ENCODE peak calls at places on chromosomes 2 and 18, in nine cellular contexts. One of them, this sample, is unnamed.

GRCh38 chr2:118509319-118510016 is 338.0 kb downstream of the EN1 start:
- DNase-seq in MM.1S: no peak
- DNase-seq in right cardiac atrium: no peak
- DNase-seq in K562: no peak
- DNase-seq in astrocyte of the spinal cord: no peak
- DNase-seq in fibroblast of pulmonary artery: no peak
- DNase-seq in mesendoderm: no peak
- DNase-seq in bronchial epithelial cell: no peak
- DNase-seq in naive thymus-derived CD4-positive, alpha-beta T cell: no peak
- DNase-seq in this sample: no peak

GRCh38 chr2:197705912-197706838 is 1.0 kb downstream of the MARS2 start:
- DNase-seq in mesendoderm: peak; percentile 50
- DNase-seq in bronchial epithelial cell: no peak
- DNase-seq in astrocyte of the spinal cord: no peak
- DNase-seq in naive thymus-derived CD4-positive, alpha-beta T cell: no peak
- DNase-seq in fibroblast of pulmonary artery: no peak
- DNase-seq in MM.1S: peak; percentile 34
- DNase-seq in K562: no peak
- DNase-seq in right cardiac atrium: peak; percentile 39
- DNase-seq in this sample: no peak

GRCh38 chr2:182170341-182170740 is 184.7 kb downstream of the PPP1R1C start:
- DNase-seq in bronchial epithelial cell: no peak
- DNase-seq in naive thymus-derived CD4-positive, alpha-beta T cell: no peak
- DNase-seq in mesendoderm: no peak
- DNase-seq in astrocyte of the spinal cord: no peak
- DNase-seq in MM.1S: peak; percentile 52
- DNase-seq in fibroblast of pulmonary artery: no peak
- DNase-seq in right cardiac atrium: no peak
- DNase-seq in K562: no peak
- DNase-seq in this sample: no peak

GRCh38 chr2:20472569-20472968 is 25.7 kb downstream of the RHOB start:
- DNase-seq in bronchial epithelial cell: no peak
- DNase-seq in astrocyte of the spinal cord: no peak
- DNase-seq in naive thymus-derived CD4-positive, alpha-beta T cell: no peak
- DNase-seq in fibroblast of pulmonary artery: no peak
- DNase-seq in mesendoderm: no peak
- DNase-seq in MM.1S: no peak
- DNase-seq in right cardiac atrium: no peak
- DNase-seq in K562: no peak
- DNase-seq in this sample: no peak

GRCh38 chr2:86703704-86704370 is 16.3 kb upstream of the RMND5A start:
- DNase-seq in MM.1S: no peak
- DNase-seq in naive thymus-derived CD4-positive, alpha-beta T cell: no peak
- DNase-seq in bronchial epithelial cell: peak; percentile 92
- DNase-seq in K562: no peak
- DNase-seq in mesendoderm: no peak
- DNase-seq in fibroblast of pulmonary artery: peak; percentile 59
- DNase-seq in right cardiac atrium: no peak
- DNase-seq in astrocyte of the spinal cord: peak; percentile 8
- DNase-seq in this sample: peak; percentile 86

GRCh38 chr18:41646915-41647314 is 308.1 kb upstream of the PIK3C3 start:
- DNase-seq in fibroblast of pulmonary artery: no peak
- DNase-seq in MM.1S: no peak
- DNase-seq in K562: no peak
- DNase-seq in astrocyte of the spinal cord: no peak
- DNase-seq in bronchial epithelial cell: no peak
- DNase-seq in naive thymus-derived CD4-positive, alpha-beta T cell: no peak
- DNase-seq in right cardiac atrium: no peak
- DNase-seq in mesendoderm: no peak
- DNase-seq in this sample: no peak

GRCh38 chr2:21372654-21373053 is 248.9 kb downstream of the TDRD15 start:
- DNase-seq in fibroblast of pulmonary artery: no peak
- DNase-seq in bronchial epithelial cell: peak; percentile 28
- DNase-seq in naive thymus-derived CD4-positive, alpha-beta T cell: no peak
- DNase-seq in astrocyte of the spinal cord: no peak
- DNase-seq in mesendoderm: peak; percentile 84
- DNase-seq in K562: no peak
- DNase-seq in right cardiac atrium: no peak
- DNase-seq in MM.1S: no peak
- DNase-seq in this sample: peak; percentile 15

GRCh38 chr2:199471443-199472057 is 13.8 kb upstream of the SATB2 start:
- DNase-seq in mesendoderm: peak; percentile 89
- DNase-seq in bronchial epithelial cell: no peak
- DNase-seq in MM.1S: peak; percentile 58
- DNase-seq in fibroblast of pulmonary artery: peak; percentile 46
- DNase-seq in K562: peak; percentile 71
- DNase-seq in naive thymus-derived CD4-positive, alpha-beta T cell: no peak
- DNase-seq in right cardiac atrium: peak; percentile 57
- DNase-seq in astrocyte of the spinal cord: peak; percentile 57
- DNase-seq in this sample: no peak

GRCh38 chr2:12504443-12504842 is 212.3 kb upstream of the TRIB2 start:
- DNase-seq in right cardiac atrium: no peak
- DNase-seq in MM.1S: peak; percentile 11
- DNase-seq in fibroblast of pulmonary artery: peak; percentile 26
- DNase-seq in naive thymus-derived CD4-positive, alpha-beta T cell: no peak
- DNase-seq in mesendoderm: no peak
- DNase-seq in K562: no peak
- DNase-seq in bronchial epithelial cell: no peak
- DNase-seq in astrocyte of the spinal cord: peak; percentile 54
- DNase-seq in this sample: peak; percentile 36

GRCh38 chr2:216606551-216607527 is 26.4 kb upstream of the IGFBP2 start:
- DNase-seq in fibroblast of pulmonary artery: no peak
- DNase-seq in bronchial epithelial cell: peak; percentile 34
- DNase-seq in K562: no peak
- DNase-seq in MM.1S: no peak
- DNase-seq in mesendoderm: peak; percentile 69
- DNase-seq in right cardiac atrium: no peak
- DNase-seq in astrocyte of the spinal cord: no peak
- DNase-seq in naive thymus-derived CD4-positive, alpha-beta T cell: peak; percentile 37
- DNase-seq in this sample: no peak

GRCh38 chr2:200592414-200593075 is 6.7 kb downstream of the AOX1 start:
- DNase-seq in MM.1S: no peak
- DNase-seq in K562: no peak
- DNase-seq in mesendoderm: peak; percentile 13
- DNase-seq in astrocyte of the spinal cord: peak; percentile 44
- DNase-seq in right cardiac atrium: no peak
- DNase-seq in fibroblast of pulmonary artery: peak; percentile 76
- DNase-seq in naive thymus-derived CD4-positive, alpha-beta T cell: no peak
- DNase-seq in bronchial epithelial cell: peak; percentile 29
- DNase-seq in this sample: no peak

GRCh38 chr18:63236990-63237389 is 82.6 kb downstream of the BCL2 start:
- DNase-seq in fibroblast of pulmonary artery: no peak
- DNase-seq in K562: no peak
- DNase-seq in naive thymus-derived CD4-positive, alpha-beta T cell: no peak
- DNase-seq in right cardiac atrium: peak; percentile 45
- DNase-seq in mesendoderm: no peak
- DNase-seq in astrocyte of the spinal cord: no peak
- DNase-seq in MM.1S: no peak
- DNase-seq in bronchial epithelial cell: no peak
- DNase-seq in this sample: no peak

GRCh38 chr2:60104514-60105501 is 448.6 kb downstream of the BCL11A start:
- DNase-seq in K562: no peak
- DNase-seq in astrocyte of the spinal cord: peak; percentile 1
- DNase-seq in MM.1S: no peak
- DNase-seq in bronchial epithelial cell: peak; percentile 20
- DNase-seq in fibroblast of pulmonary artery: no peak
- DNase-seq in right cardiac atrium: no peak
- DNase-seq in mesendoderm: no peak
- DNase-seq in naive thymus-derived CD4-positive, alpha-beta T cell: peak; percentile 4
- DNase-seq in this sample: peak; percentile 21

GRCh38 chr18:30800800-30801199 is 241.7 kb downstream of the DSC3 start:
- DNase-seq in mesendoderm: no peak
- DNase-seq in MM.1S: no peak
- DNase-seq in fibroblast of pulmonary artery: no peak
- DNase-seq in astrocyte of the spinal cord: no peak
- DNase-seq in right cardiac atrium: no peak
- DNase-seq in bronchial epithelial cell: no peak
- DNase-seq in K562: no peak
- DNase-seq in naive thymus-derived CD4-positive, alpha-beta T cell: no peak
- DNase-seq in this sample: no peak

GRCh38 chr2:165203689-165204559 is at the start of gene SCN3A:
- DNase-seq in mesendoderm: peak; percentile 72
- DNase-seq in bronchial epithelial cell: peak; percentile 50
- DNase-seq in MM.1S: peak; percentile 77
- DNase-seq in fibroblast of pulmonary artery: peak; percentile 55
- DNase-seq in astrocyte of the spinal cord: peak; percentile 64
- DNase-seq in K562: peak; percentile 13
- DNase-seq in right cardiac atrium: no peak
- DNase-seq in naive thymus-derived CD4-positive, alpha-beta T cell: no peak
- DNase-seq in this sample: peak; percentile 37

GRCh38 chr2:190849774-190850173 is 30.8 kb upstream of the GLS start:
- DNase-seq in bronchial epithelial cell: peak; percentile 75
- DNase-seq in naive thymus-derived CD4-positive, alpha-beta T cell: no peak
- DNase-seq in MM.1S: no peak
- DNase-seq in right cardiac atrium: peak; percentile 34
- DNase-seq in astrocyte of the spinal cord: peak; percentile 85
- DNase-seq in mesendoderm: no peak
- DNase-seq in fibroblast of pulmonary artery: peak; percentile 81
- DNase-seq in K562: no peak
- DNase-seq in this sample: peak; percentile 89

DNA sequence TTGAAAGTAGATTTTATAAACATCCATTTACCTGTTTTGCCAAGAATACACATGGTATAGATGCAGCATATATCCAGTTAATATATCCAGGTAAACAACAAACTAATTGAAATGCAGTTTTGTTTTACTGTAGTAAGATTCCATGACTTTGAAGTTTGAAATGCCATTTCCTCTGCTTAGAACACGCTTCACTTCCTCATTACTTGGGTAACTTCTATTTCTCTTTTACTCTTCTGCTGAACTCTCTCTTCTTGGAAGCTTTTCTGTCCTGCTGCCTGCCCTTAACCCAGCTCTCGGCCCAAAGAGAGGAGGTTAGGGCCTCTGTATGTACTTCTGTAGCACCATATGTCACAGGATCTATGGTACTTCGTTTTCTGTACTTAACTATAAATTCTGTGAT is 14.1 kb upstream of the IL1RL2 start:
- DNase-seq in mesendoderm: no peak
- DNase-seq in astrocyte of the spinal cord: no peak
- DNase-seq in K562: no peak
- DNase-seq in right cardiac atrium: no peak
- DNase-seq in naive thymus-derived CD4-positive, alpha-beta T cell: no peak
- DNase-seq in MM.1S: no peak
- DNase-seq in fibroblast of pulmonary artery: no peak
- DNase-seq in bronchial epithelial cell: no peak
- DNase-seq in this sample: no peak
- H3K4me3 ChIP-seq in mesendoderm: no peak overlapping the region
- H3K4me3 ChIP-seq in astrocyte of the spinal cord: no peak overlapping the region
- H3K4me3 ChIP-seq in K562: no peak overlapping the region
- H3K4me3 ChIP-seq in right cardiac atrium: no peak overlapping the region
- H3K4me3 ChIP-seq in naive thymus-derived CD4-positive, alpha-beta T cell: no peak overlapping the region
- H3K4me3 ChIP-seq in MM.1S: no peak overlapping the region
- H3K4me3 ChIP-seq in fibroblast of pulmonary artery: no peak overlapping the region
- H3K4me3 ChIP-seq in bronchial epithelial cell: no peak overlapping the region
- H3K4me3 ChIP-seq in this sample: no peak overlapping the region

GRCh38 chr18:3217930-3218647 is 1.7 kb downstream of the MYOM1 start:
- DNase-seq in MM.1S: no peak
- DNase-seq in astrocyte of the spinal cord: no peak
- DNase-seq in fibroblast of pulmonary artery: peak; percentile 17
- DNase-seq in K562: peak; percentile 36
- DNase-seq in naive thymus-derived CD4-positive, alpha-beta T cell: no peak
- DNase-seq in mesendoderm: peak; percentile 84
- DNase-seq in right cardiac atrium: no peak
- DNase-seq in bronchial epithelial cell: peak; percentile 68
- DNase-seq in this sample: no peak
- H3K4me3 ChIP-seq in MM.1S: no peak overlapping the region
- H3K4me3 ChIP-seq in astrocyte of the spinal cord: no peak overlapping the region
- H3K4me3 ChIP-seq in fibroblast of pulmonary artery: no peak overlapping the region
- H3K4me3 ChIP-seq in K562: no peak overlapping the region
- H3K4me3 ChIP-seq in naive thymus-derived CD4-positive, alpha-beta T cell: no peak overlapping the region
- H3K4me3 ChIP-seq in mesendoderm: no peak overlapping the region
- H3K4me3 ChIP-seq in right cardiac atrium: peak overlapping the region; percentile 74
- H3K4me3 ChIP-seq in bronchial epithelial cell: no peak overlapping the region
- H3K4me3 ChIP-seq in this sample: no peak overlapping the region

GRCh38 chr2:35614640-35615039 is 740.9 kb upstream of the CRIM1 start:
- DNase-seq in right cardiac atrium: no peak
- DNase-seq in fibroblast of pulmonary artery: no peak
- DNase-seq in mesendoderm: no peak
- DNase-seq in MM.1S: no peak
- DNase-seq in astrocyte of the spinal cord: no peak
- DNase-seq in K562: no peak
- DNase-seq in bronchial epithelial cell: no peak
- DNase-seq in naive thymus-derived CD4-positive, alpha-beta T cell: no peak
- DNase-seq in this sample: no peak
- H3K4me3 ChIP-seq in right cardiac atrium: no peak overlapping the region
- H3K4me3 ChIP-seq in fibroblast of pulmonary artery: no peak overlapping the region
- H3K4me3 ChIP-seq in mesendoderm: no peak overlapping the region
- H3K4me3 ChIP-seq in MM.1S: no peak overlapping the region
- H3K4me3 ChIP-seq in astrocyte of the spinal cord: no peak overlapping the region
- H3K4me3 ChIP-seq in K562: no peak overlapping the region
- H3K4me3 ChIP-seq in bronchial epithelial cell: no peak overlapping the region
- H3K4me3 ChIP-seq in naive thymus-derived CD4-positive, alpha-beta T cell: no peak overlapping the region
- H3K4me3 ChIP-seq in this sample: no peak overlapping the region

GRCh38 chr2:161241894-161242293 is 66.3 kb upstream of the PSMD14 start:
- DNase-seq in right cardiac atrium: no peak
- DNase-seq in naive thymus-derived CD4-positive, alpha-beta T cell: no peak
- DNase-seq in mesendoderm: no peak
- DNase-seq in MM.1S: no peak
- DNase-seq in astrocyte of the spinal cord: no peak
- DNase-seq in K562: no peak
- DNase-seq in bronchial epithelial cell: no peak
- DNase-seq in fibroblast of pulmonary artery: no peak
- DNase-seq in this sample: no peak

GRCh38 chr2:161245671-161246070 is 62.6 kb upstream of the PSMD14 start:
- DNase-seq in naive thymus-derived CD4-positive, alpha-beta T cell: no peak
- DNase-seq in right cardiac atrium: no peak
- DNase-seq in MM.1S: no peak
- DNase-seq in fibroblast of pulmonary artery: no peak
- DNase-seq in bronchial epithelial cell: no peak
- DNase-seq in K562: no peak
- DNase-seq in astrocyte of the spinal cord: no peak
- DNase-seq in mesendoderm: peak; percentile 13
- DNase-seq in this sample: no peak

GRCh38 chr2:161245237-161245505 is 63.1 kb upstream of the PSMD14 start:
- DNase-seq in naive thymus-derived CD4-positive, alpha-beta T cell: no peak
- DNase-seq in right cardiac atrium: no peak
- DNase-seq in astrocyte of the spinal cord: no peak
- DNase-seq in K562: no peak
- DNase-seq in fibroblast of pulmonary artery: no peak
- DNase-seq in bronchial epithelial cell: no peak
- DNase-seq in mesendoderm: no peak
- DNase-seq in MM.1S: no peak
- DNase-seq in this sample: no peak

GRCh38 chr2:161243312-161243711 is 64.9 kb upstream of the PSMD14 start:
- DNase-seq in fibroblast of pulmonary artery: no peak
- DNase-seq in naive thymus-derived CD4-positive, alpha-beta T cell: peak; percentile 11
- DNase-seq in right cardiac atrium: no peak
- DNase-seq in mesendoderm: peak; percentile 61
- DNase-seq in MM.1S: no peak
- DNase-seq in astrocyte of the spinal cord: no peak
- DNase-seq in bronchial epithelial cell: no peak
- DNase-seq in K562: no peak
- DNase-seq in this sample: no peak

DNA sequence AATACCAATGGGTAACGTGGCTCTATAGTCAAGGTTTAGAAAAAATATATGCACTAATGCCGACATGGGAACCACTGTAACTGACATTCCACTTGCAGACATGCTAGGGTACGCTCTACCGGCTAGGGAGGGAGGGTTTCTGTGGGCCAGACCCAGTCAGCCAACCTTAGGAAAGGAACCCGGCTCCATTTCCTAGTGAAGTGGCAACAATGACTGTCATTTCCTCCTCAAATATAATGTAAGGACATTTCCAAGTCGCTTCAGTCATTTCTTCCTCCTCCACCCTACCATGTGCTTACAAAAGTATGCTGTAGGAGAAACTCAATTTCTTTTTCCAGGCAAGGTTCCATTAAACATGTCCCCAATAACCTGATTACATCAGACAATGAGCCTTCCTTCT is 64.4 kb upstream of the PSMD14 start:
- DNase-seq in right cardiac atrium: no peak
- DNase-seq in mesendoderm: peak; percentile 36
- DNase-seq in MM.1S: no peak
- DNase-seq in naive thymus-derived CD4-positive, alpha-beta T cell: peak; percentile 18
- DNase-seq in bronchial epithelial cell: peak; percentile 13
- DNase-seq in K562: no peak
- DNase-seq in fibroblast of pulmonary artery: no peak
- DNase-seq in astrocyte of the spinal cord: no peak
- DNase-seq in this sample: no peak
- H3K4me3 ChIP-seq in right cardiac atrium: no peak overlapping the region
- H3K4me3 ChIP-seq in mesendoderm: no peak overlapping the region
- H3K4me3 ChIP-seq in MM.1S: peak overlapping the region; percentile 70
- H3K4me3 ChIP-seq in naive thymus-derived CD4-positive, alpha-beta T cell: peak overlapping the region; percentile 61
- H3K4me3 ChIP-seq in bronchial epithelial cell: peak overlapping the region; percentile 53
- H3K4me3 ChIP-seq in K562: no peak overlapping the region
- H3K4me3 ChIP-seq in fibroblast of pulmonary artery: no peak overlapping the region
- H3K4me3 ChIP-seq in astrocyte of the spinal cord: no peak overlapping the region
- H3K4me3 ChIP-seq in this sample: peak overlapping the region; percentile 73

This sample was measured in mammary epithelial cell.